ENCODE peak calls at places on chromosomes 16 and 17, in six cellular contexts. Z is heart right ventricle; M is lower leg skin; W is H9; R is stimulated activated CD4-positive, alpha-beta T cell treated with anti-CD3 and anti-CD28 coated beads, Interleukin-1b, Interleukin-23, amount 100 ng/mL, for 4 hours; J is AG08396. D is an unnamed sample.

GRCh38 chr17:55897301-55897700 is 146.4 kb downstream of the PCTP start:
- DNase-seq in Z (no peak), W (no peak), M (peak), J (no peak), R (no peak), D (no peak)

GRCh38 chr17:78918979-78919378 is 6.2 kb downstream of the TIMP2 start:
- DNase-seq in M (no peak), Z (no peak), J (no peak), W (no peak), R (no peak), D (no peak)

GRCh38 chr17:3385869-3386816 is at the start of gene OR3A2:
- DNase-seq in W (peak), R (peak), Z (no peak), J (no peak), M (no peak), D (no peak)

GRCh38 chr17:17523001-17523713 is 27.0 kb upstream of the RASD1 start:
- DNase-seq in M (no peak), R (no peak), J (no peak), Z (no peak), W (peak), D (peak)

GRCh38 chr16:67967956-67968439 is 439 bp downstream of the SLC12A4 start:
- DNase-seq in W (no peak), R (peak), J (peak), Z (peak), M (no peak), D (peak)

GRCh38 chr17:48002208-48002919 is 31.5 kb downstream of the CDK5RAP3 start:
- DNase-seq in M (no peak), Z (no peak), J (peak), W (no peak), R (no peak), D (peak)

GRCh38 chr17:80498242-80498919 is 22.0 kb upstream of the NPTX1 start:
- DNase-seq in W (peak), Z (no peak), R (no peak), M (no peak), J (peak), D (no peak)

GRCh38 chr16:57265850-57266530 is 18.5 kb downstream of the PLLP start:
- DNase-seq in W (no peak), J (peak), R (no peak), Z (peak), M (peak), D (no peak)

GRCh38 chr17:81509687-81510523 is 2.7 kb downstream of the ACTG1 start:
- DNase-seq in J (no peak), Z (no peak), M (no peak), R (peak), W (peak), D (no peak)

GRCh38 chr17:40179923-40180659 is 2.8 kb downstream of the RAPGEFL1 start:
- DNase-seq in J (peak), R (no peak), Z (no peak), M (no peak), W (no peak), D (peak)

GRCh38 chr16:65125322-65125721 is 3.5 kb upstream of the CDH11 start:
- DNase-seq in J (no peak), R (no peak), Z (no peak), W (no peak), M (no peak), D (no peak)

GRCh38 chr17:46948544-46948943 is 25.6 kb downstream of the GOSR2 start:
- DNase-seq in W (no peak), Z (no peak), J (no peak), M (no peak), R (no peak), D (no peak)

GRCh38 chr17:1147664-1148063 is 32.1 kb downstream of the ABR start:
- DNase-seq in M (peak), W (peak), Z (peak), J (peak), R (no peak), D (peak)

GRCh38 chr17:31687505-31688126 is 171.4 kb downstream of the COPRS start:
- DNase-seq in R (no peak), Z (no peak), M (no peak), W (no peak), J (no peak), D (no peak)

GRCh38 chr17:81931189-81931556 is 3.6 kb upstream of the MAFG start:
- DNase-seq in M (no peak), W (no peak), R (no peak), J (no peak), Z (no peak), D (no peak)

GRCh38 chr16:57482845-57483545 is 3.3 kb downstream of the DOK4 start:
- DNase-seq in R (no peak), J (no peak), W (no peak), M (no peak), Z (no peak), D (no peak)

GRCh38 chr17:51487947-51488346 is 227.6 kb downstream of the UTP18 start:
- DNase-seq in R (no peak), J (no peak), Z (no peak), W (peak), M (no peak), D (no peak)

GRCh38 chr17:39283098-39283497 is 57.4 kb upstream of the STAC2 start:
- DNase-seq in J (no peak), M (no peak), W (no peak), R (no peak), Z (no peak), D (no peak)

GRCh38 chr16:8929086-8929748 is 34.5 kb downstream of the USP7 start:
- DNase-seq in J (no peak), R (no peak), M (no peak), Z (no peak), W (no peak), D (no peak)

GRCh38 chr17:38637951-38638350 is 32.2 kb upstream of the SRCIN1 start:
- DNase-seq in W (peak), M (no peak), Z (no peak), R (no peak), J (no peak), D (no peak)

GRCh38 chr17:39235555-39236221 is 9.9 kb upstream of the STAC2 start:
- DNase-seq in W (peak), R (no peak), M (no peak), Z (no peak), J (peak), D (no peak)

GRCh38 chr17:66625321-66625767 is 209.6 kb upstream of the CACNG5 start:
- DNase-seq in M (no peak), W (no peak), J (peak), Z (no peak), R (no peak), D (peak)

GRCh38 chr17:33484559-33484958 is 191.5 kb upstream of the ASIC2 start:
- DNase-seq in J (no peak), M (no peak), R (no peak), W (no peak), Z (no peak), D (no peak)

GRCh38 chr16:57689772-57690558 is 4.6 kb upstream of the DRC7 start:
- DNase-seq in W (no peak), M (no peak), Z (peak), R (no peak), J (no peak), D (no peak)

D was measured in foreskin fibroblast.